ENCODE peak calls at places on chromosome 19, in five cellular contexts. W is gastrocnemius medialis, U is transverse colon, Q is body of pancreas, Z is IMR-90. Y is an unnamed sample.

GRCh38 chr19:35169226-35169995 is 14.9 kb downstream of the FXYD5 start:
- DNase-seq in W (no peak), U (no peak), Q (no peak), Z (no peak), Y (peak)

GRCh38 chr19:56309511-56310185 is 5.0 kb downstream of the ZSCAN5A start:
- DNase-seq in W (no peak), U (peak), Q (peak), Z (peak), Y (no peak)

GRCh38 chr19:18233224-18233825 is 7.1 kb upstream of the PDE4C start:
- DNase-seq in W (no peak), U (peak), Q (peak), Z (peak), Y (no peak)

GRCh38 chr19:54207908-54208783 is 7.5 kb downstream of the RPS9 start:
- DNase-seq in W (peak), U (peak), Q (peak), Z (peak), Y (peak)

GRCh38 chr19:6076675-6077463 is 33.4 kb downstream of the RFX2 start:
- DNase-seq in W (no peak), U (no peak), Q (no peak), Z (peak), Y (no peak)

GRCh38 chr19:38655148-38655824 is 7.8 kb downstream of the ACTN4 start:
- DNase-seq in W (no peak), U (no peak), Q (no peak), Z (peak), Y (no peak)

GRCh38 chr19:48751835-48752510 is 468 bp downstream of the FUT1 start:
- DNase-seq in W (no peak), U (no peak), Q (no peak), Z (no peak), Y (no peak)

GRCh38 chr19:3481241-3482090 is 1.1 kb upstream of the SMIM24 start:
- DNase-seq in W (no peak), U (no peak), Q (peak), Z (no peak), Y (no peak)

GRCh38 chr19:4455742-4456565 is 1.6 kb downstream of the UBXN6 start:
- DNase-seq in W (peak), U (peak), Q (peak), Z (peak), Y (no peak)

DNA sequence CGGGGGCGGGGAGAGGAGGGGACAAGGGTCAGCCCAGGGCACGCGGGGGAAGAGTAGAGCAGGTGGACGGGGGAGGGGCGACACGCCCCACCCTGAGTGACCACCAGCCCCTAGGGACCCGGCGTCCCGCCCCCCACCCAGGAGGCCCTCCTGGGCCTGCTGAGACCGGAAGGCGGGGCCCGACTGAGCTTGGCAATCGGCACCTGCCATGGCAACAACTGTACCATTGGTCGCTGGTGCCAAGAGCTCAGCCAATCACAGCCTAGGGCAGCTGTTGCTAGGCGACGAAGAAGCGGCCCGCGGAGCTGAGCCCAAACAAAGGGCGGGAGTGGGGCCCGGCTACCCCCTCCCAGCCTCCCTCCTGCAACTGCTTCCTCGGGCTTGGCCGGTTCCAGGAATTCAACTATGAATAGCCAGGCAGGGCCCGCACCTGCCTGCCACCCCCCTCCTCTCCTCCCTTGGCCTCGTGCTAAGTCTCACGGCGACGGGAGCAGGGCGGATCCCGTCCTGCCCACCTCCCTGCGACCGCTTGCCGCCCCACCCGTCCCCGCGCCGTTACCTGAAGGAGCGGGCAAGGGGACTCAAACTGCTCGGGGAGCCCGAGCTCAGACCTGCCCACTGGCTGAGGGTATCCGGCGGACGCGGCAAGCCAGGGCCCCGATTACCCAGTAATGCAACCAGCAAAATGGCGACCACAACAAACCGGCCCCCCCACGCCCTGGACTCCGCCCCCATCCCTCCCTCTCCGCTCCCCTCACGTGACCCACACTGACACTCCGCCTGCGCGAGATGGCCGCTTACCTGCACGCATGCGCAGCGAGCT is at the start of gene DYRK1B:
- DNase-seq in W (peak), U (peak), Q (peak), Z (peak), Y (peak)
- TF ChIP-seq POLR2A in W (no peak), U (peak), Q (peak), Z (peak), Y (no peak)

DNA sequence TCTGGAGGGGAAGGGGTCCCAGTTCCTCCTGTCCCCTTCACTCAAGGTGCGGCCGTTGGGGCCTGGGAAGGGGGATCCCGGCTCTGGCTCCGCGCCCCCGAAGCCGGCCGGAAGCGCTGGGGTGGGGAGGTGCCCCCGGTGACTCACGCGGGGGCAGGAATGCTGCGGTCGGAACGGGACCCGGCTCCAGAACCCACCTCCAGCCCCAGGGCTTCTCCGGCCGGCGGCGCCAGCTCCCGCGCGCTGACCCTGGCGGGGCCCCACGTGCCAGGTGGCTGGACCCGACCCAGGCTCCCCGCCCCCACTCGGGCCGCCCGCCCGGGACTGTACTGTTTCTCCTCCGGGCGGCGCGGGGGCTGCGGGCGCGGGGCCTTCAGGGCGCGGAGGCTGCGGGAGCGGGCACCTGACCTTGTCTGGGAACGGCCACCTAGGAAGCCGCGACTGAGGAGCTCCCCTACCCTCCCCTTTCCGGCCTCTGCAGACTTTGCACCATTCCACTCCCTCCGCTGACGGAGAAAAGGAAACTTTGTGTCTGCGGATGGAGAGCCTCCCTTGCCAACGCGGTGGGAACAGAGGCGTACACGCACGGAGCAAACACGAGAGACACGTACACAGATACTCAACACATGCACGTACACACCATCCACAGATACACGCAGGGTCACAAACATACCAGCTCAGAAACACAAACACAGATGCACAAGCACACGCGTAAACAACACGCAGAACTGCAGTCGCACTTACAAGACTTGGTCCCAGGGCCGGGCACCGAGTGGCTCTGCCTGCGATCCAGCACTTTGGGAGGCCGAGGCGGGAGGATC is 7.2 kb downstream of the AXL start:
- DNase-seq in W (peak), U (peak), Q (peak), Z (peak), Y (no peak)
- TF ChIP-seq POLR2A in W (no peak), U (peak), Q (peak), Z (no peak), Y (no peak)

GRCh38 chr19:10719466-10719961 is 1.6 kb downstream of the DNM2 start:
- DNase-seq in W (no peak), U (peak), Q (peak), Z (no peak), Y (no peak)

GRCh38 chr19:10720607-10721125 is 2.8 kb downstream of the DNM2 start:
- DNase-seq in W (no peak), U (no peak), Q (no peak), Z (no peak), Y (no peak)

GRCh38 chr19:10717054-10717355 is 874 bp upstream of the DNM2 start:
- DNase-seq in W (no peak), U (no peak), Q (no peak), Z (no peak), Y (no peak)

GRCh38 chr19:10717356-10718204 is at the start of gene DNM2:
- DNase-seq in W (peak), U (peak), Q (peak), Z (peak), Y (peak)

DNA sequence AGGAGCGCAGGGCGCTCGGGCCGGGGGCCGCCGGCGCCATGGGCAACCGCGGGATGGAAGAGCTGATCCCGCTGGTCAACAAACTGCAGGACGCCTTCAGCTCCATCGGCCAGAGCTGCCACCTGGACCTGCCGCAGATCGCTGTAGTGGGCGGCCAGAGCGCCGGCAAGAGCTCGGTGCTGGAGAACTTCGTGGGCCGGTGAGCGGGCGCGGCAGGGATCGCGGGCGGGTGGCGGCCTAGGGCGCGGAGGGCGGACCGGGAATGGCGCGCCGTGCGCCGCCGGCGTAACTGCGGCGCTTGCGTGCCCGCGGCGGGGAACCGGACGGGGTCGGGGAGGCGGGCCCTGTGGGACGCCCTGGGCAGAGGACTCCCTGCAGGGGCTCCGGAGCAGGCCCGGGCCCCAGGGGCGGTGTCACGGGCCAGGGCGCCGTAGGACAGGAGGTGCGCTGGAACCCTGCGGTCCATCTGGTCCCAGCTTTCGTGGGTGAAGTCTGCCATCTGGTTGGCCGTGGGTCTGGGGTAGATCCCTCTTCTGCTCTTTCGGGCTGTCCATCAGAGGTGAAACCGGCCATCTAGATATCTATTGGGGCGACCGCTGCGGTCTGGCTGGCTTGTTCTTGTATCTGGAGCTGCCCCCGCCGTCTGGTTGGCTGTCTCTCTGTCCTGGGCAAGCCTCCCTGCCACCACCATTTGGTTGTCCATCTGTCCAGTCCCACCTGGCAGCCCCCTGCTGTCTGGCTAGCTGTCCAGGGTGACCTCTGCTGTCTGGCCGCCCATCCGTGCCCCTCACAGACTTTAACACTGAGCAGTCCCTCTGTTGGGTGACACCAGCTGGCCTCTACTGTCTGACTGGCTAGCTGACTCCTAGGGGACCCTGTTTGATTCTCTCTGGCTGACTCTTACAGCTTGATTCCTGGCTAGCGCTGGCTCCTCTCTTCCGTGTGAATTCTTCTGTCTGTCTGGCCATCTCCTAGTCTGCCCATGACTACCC is 622 bp downstream of the DNM2 start:
- DNase-seq in W (peak), U (peak), Q (peak), Z (peak), Y (no peak)
- TF ChIP-seq POLR2A in W (peak), U (no peak), Q (peak), Z (peak), Y (no peak)

GRCh38 chr19:14515501-14516047 is 2.6 kb downstream of the DNAJB1 start:
- DNase-seq in W (no peak), U (no peak), Q (no peak), Z (peak), Y (no peak)

GRCh38 chr19:14512420-14512961 is 5.7 kb downstream of the DNAJB1 start:
- DNase-seq in W (no peak), U (no peak), Q (no peak), Z (no peak), Y (no peak)

GRCh38 chr19:14516048-14516534 is 2.1 kb downstream of the DNAJB1 start:
- DNase-seq in W (no peak), U (peak), Q (no peak), Z (no peak), Y (no peak)

GRCh38 chr19:14516746-14517438 is 1.3 kb downstream of the DNAJB1 start:
- DNase-seq in W (no peak), U (peak), Q (no peak), Z (no peak), Y (no peak)

GRCh38 chr19:14514215-14514871 is 3.9 kb downstream of the DNAJB1 start:
- DNase-seq in W (no peak), U (no peak), Q (no peak), Z (no peak), Y (no peak)
- TF ChIP-seq POLR2A in W (no peak), U (no peak), Q (no peak), Z (no peak), Y (no peak)

GRCh38 chr19:7751157-7751783 is 3.9 kb upstream of the CD209 start:
- DNase-seq in W (no peak), U (no peak), Q (no peak), Z (peak), Y (no peak)
- TF ChIP-seq POLR2A in W (no peak), U (no peak), Q (no peak), Z (no peak), Y (no peak)

Y was measured in lower leg skin.